ENCODE peak calls at places on chromosome 15, in seven cellular contexts. W, D, I, B, P, V and S are unnamed samples.

GRCh38 chr15:72062319-72062718 is 55.6 kb downstream of the MYO9A start:
- DNase-seq in D (no peak), B (no peak), P (no peak), I (no peak), V (no peak), W (no peak), S (no peak)

GRCh38 chr15:63157891-63158431 is 684 bp upstream of the RPS27L start:
- DNase-seq in P (no peak), V (peak; percentile 74), I (no peak), D (peak; percentile 95), W (peak; percentile 65), B (peak; percentile 63), S (no peak)

GRCh38 chr15:48062476-48062875 is 58.3 kb upstream of the SLC24A5 start:
- DNase-seq in W (no peak), I (no peak), D (no peak), B (no peak), P (no peak), V (no peak), S (no peak)

GRCh38 chr15:61063875-61064320 is 165.2 kb downstream of the RORA start:
- DNase-seq in V (no peak), D (no peak), B (no peak), W (no peak), P (no peak), I (no peak), S (no peak)

GRCh38 chr15:48855501-48856440 is 22.2 kb upstream of the EID1 start:
- DNase-seq in D (peak; percentile 74), V (no peak), I (no peak), P (no peak), W (peak; percentile 35), B (no peak), S (no peak)

GRCh38 chr15:38605744-38606143 is 41.1 kb upstream of the RASGRP1 start:
- DNase-seq in I (no peak), V (no peak), B (no peak), P (no peak), W (no peak), D (peak; percentile 12), S (no peak)

GRCh38 chr15:58584789-58585461 is 153.1 kb downstream of the LIPC start:
- DNase-seq in D (no peak), V (no peak), P (no peak), B (no peak), I (no peak), W (no peak), S (no peak)

GRCh38 chr15:38600241-38600640 is 35.6 kb upstream of the RASGRP1 start:
- DNase-seq in D (no peak), B (no peak), W (no peak), P (no peak), V (no peak), I (no peak), S (no peak)

GRCh38 chr15:52680756-52681155 is 1.6 kb upstream of the ATOSA start:
- DNase-seq in B (no peak), V (no peak), D (no peak), W (no peak), P (no peak), I (no peak), S (no peak)

GRCh38 chr15:68234060-68234459 is 4.5 kb upstream of the CLN6 start:
- DNase-seq in D (no peak), P (no peak), I (no peak), W (no peak), B (no peak), V (no peak), S (no peak)

GRCh38 chr15:66833803-66834202 is 131.8 kb downstream of the SMAD6 start:
- DNase-seq in D (no peak), V (no peak), P (no peak), W (no peak), I (no peak), B (no peak), S (no peak)

GRCh38 chr15:75594276-75594675 is 15.2 kb upstream of the PTPN9 start:
- DNase-seq in I (no peak), D (no peak), B (no peak), P (no peak), V (no peak), W (no peak), S (no peak)

GRCh38 chr15:68795298-68795848 is 25.3 kb downstream of the ANP32A start:
- DNase-seq in W (peak; percentile 91), D (peak; percentile 94), P (peak; percentile 93), I (peak; percentile 77), B (peak; percentile 83), V (peak; percentile 95), S (peak; percentile 57)

GRCh38 chr15:67132276-67132675 is 66.9 kb downstream of the SMAD3 start:
- DNase-seq in D (no peak), P (no peak), W (no peak), V (no peak), B (no peak), I (no peak), S (no peak)

GRCh38 chr15:38430106-38430760 is 23.7 kb upstream of the FAM98B start:
- DNase-seq in W (no peak), B (no peak), I (no peak), V (no peak), D (no peak), P (no peak), S (no peak)

GRCh38 chr15:75335705-75336355 is at the start of gene COMMD4:
- DNase-seq in W (peak; percentile 89), P (peak; percentile 97), D (peak; percentile 97), B (peak; percentile 85), V (peak; percentile 97), I (peak; percentile 68), S (peak; percentile 71)

GRCh38 chr15:100529556-100529955 is 806 bp upstream of the CERS3 start:
- DNase-seq in D (no peak), I (no peak), P (no peak), V (no peak), W (no peak), B (no peak), S (no peak)
- H3K36me3 ChIP-seq in D (no peaks in the 10 kb centered on the region), I (no peaks in the 10 kb centered on the region), P (no peaks in the 10 kb centered on the region), V (no peaks in the 10 kb centered on the region), W (no peaks in the 10 kb centered on the region), B (no peaks in the 10 kb centered on the region), S (no peaks in the 10 kb centered on the region)

GRCh38 chr15:79950247-79950646 is 20.7 kb downstream of the BCL2A1 start:
- DNase-seq in B (no peak), I (no peak), P (no peak), D (no peak), W (no peak), V (no peak), S (no peak)
- H3K27me3 ChIP-seq in B (no peaks in the 10 kb centered on the region), I (no peaks in the 10 kb centered on the region), P (no peaks in the 10 kb centered on the region), D (no peaks in the 10 kb centered on the region), W (no peaks in the 10 kb centered on the region), V (no peaks in the 10 kb centered on the region), S (no peaks in the 10 kb centered on the region)

GRCh38 chr15:43969802-43970375 is 143.1 kb downstream of the WDR76 start:
- DNase-seq in W (no peak), P (no peak), D (no peak), V (no peak), B (no peak), I (no peak), S (no peak)

GRCh38 chr15:43968551-43968950 is 141.7 kb downstream of the WDR76 start:
- DNase-seq in V (no peak), P (no peak), W (no peak), D (no peak), I (no peak), B (no peak), S (no peak)

DNA sequence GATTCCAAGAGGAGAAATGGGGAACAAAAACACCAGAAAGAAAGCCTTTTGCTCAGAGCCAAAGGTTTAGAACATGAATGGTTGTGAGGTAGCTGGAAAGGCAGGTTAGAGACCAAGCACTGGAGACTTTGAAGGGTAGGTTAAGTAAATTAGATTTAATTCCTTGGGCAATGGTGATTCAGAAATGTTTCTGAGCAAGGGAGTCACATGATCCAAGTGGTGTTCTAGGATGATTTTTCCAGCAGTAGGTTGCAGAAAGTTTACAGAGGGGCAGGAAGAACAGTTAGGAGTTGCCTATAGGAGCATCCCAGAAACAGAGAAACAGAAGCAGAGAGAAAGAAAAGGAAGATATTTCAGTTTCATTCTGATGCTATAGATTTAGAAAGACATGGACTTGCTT is 139.8 kb downstream of the WDR76 start:
- DNase-seq in V (no peak), I (no peak), W (no peak), P (no peak), B (no peak), D (peak; percentile 51), S (no peak)
- H3K36me3 ChIP-seq in V (no peaks in the 10 kb centered on the region), I (no peaks in the 10 kb centered on the region), W (no peaks in the 10 kb centered on the region), P (no peaks in the 10 kb centered on the region), B (no peaks in the 10 kb centered on the region), D (no peaks in the 10 kb centered on the region), S (no peaks in the 10 kb centered on the region)

GRCh38 chr15:51668446-51668845 is 12.9 kb upstream of the SCG3 start:
- DNase-seq in I (no peak), P (no peak), B (no peak), W (no peak), V (no peak), D (no peak), S (no peak)

GRCh38 chr15:51672913-51673857 is 8.1 kb upstream of the SCG3 start:
- DNase-seq in V (no peak), I (no peak), P (no peak), W (no peak), D (no peak), B (no peak), S (no peak)

GRCh38 chr15:51667478-51667877 is 13.8 kb upstream of the SCG3 start:
- DNase-seq in P (no peak), I (no peak), D (no peak), W (no peak), V (no peak), B (no peak), S (no peak)

GRCh38 chr15:51672100-51672731 is 9.1 kb upstream of the SCG3 start:
- DNase-seq in I (no peak), D (no peak), P (no peak), V (no peak), W (peak; percentile 17), B (no peak), S (no peak)

DNA sequence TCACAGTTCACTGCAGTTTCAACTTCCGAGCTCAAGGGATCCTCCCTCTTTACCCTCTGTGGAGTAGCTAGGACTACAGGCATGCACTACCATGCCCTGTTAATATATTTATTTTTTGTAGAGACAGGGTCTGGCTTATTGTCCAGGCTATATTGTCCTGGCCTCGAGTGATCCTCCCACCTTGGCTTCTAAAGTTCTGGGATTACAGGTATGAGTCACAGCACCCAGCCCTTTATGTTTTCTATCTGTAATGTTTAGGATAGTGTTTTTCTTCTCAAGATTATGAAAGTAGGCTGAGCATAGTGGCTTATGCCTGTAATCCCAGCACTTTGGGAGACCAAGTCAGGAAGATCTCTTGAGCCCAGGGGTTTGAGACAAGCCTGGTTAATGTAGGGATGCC is 11.9 kb upstream of the SCG3 start:
- DNase-seq in V (no peak), I (no peak), W (no peak), B (no peak), D (no peak), P (no peak), S (no peak)
- H3K27me3 ChIP-seq in V (peaks cover 7% of the 10 kb centered on the region), I (no peaks in the 10 kb centered on the region), W (no peaks in the 10 kb centered on the region), B (peaks cover 15% of the 10 kb centered on the region), D (peaks cover 17% of the 10 kb centered on the region), P (no peaks in the 10 kb centered on the region), S (no peaks in the 10 kb centered on the region)